ENCODE peak calls at places on chromosomes 3 and 15, in four cellular contexts. One of them, this sample, is unnamed.

GRCh38 chr3:102165367-102165766 is 269.4 kb upstream of the ZPLD1 start:
- DNase-seq in nephron progenitor cell: no peak
- DNase-seq in endodermal cell: no peak
- DNase-seq in retina: no peak
- DNase-seq in this sample: no peak

GRCh38 chr15:81939604-81940440 is 106.0 kb downstream of the MEX3B start:
- DNase-seq in nephron progenitor cell: peak
- DNase-seq in endodermal cell: peak
- DNase-seq in retina: no peak
- DNase-seq in this sample: peak

GRCh38 chr15:71634820-71635219 is 175.5 kb upstream of the NR2E3 start:
- DNase-seq in nephron progenitor cell: no peak
- DNase-seq in endodermal cell: peak
- DNase-seq in retina: peak
- DNase-seq in this sample: no peak

GRCh38 chr3:63351159-63352007 is 73.3 kb downstream of the SYNPR start:
- DNase-seq in nephron progenitor cell: peak
- DNase-seq in endodermal cell: no peak
- DNase-seq in retina: peak
- DNase-seq in this sample: peak

GRCh38 chr3:22089284-22089683 is 338.3 kb upstream of the ZNF385D start:
- DNase-seq in nephron progenitor cell: peak
- DNase-seq in endodermal cell: peak
- DNase-seq in retina: peak
- DNase-seq in this sample: peak

GRCh38 chr15:27492021-27492621 is 521.1 kb downstream of the GABRG3 start:
- DNase-seq in nephron progenitor cell: no peak
- DNase-seq in endodermal cell: no peak
- DNase-seq in retina: peak
- DNase-seq in this sample: peak

GRCh38 chr3:29137601-29138000 is 143.3 kb upstream of the RBMS3 start:
- DNase-seq in nephron progenitor cell: no peak
- DNase-seq in endodermal cell: no peak
- DNase-seq in retina: no peak
- DNase-seq in this sample: no peak

GRCh38 chr15:99212401-99212800 is 37.0 kb downstream of the TTC23 start:
- DNase-seq in nephron progenitor cell: no peak
- DNase-seq in endodermal cell: no peak
- DNase-seq in retina: no peak
- DNase-seq in this sample: no peak

GRCh38 chr3:187783098-187783497 is 37.8 kb upstream of the BCL6 start:
- DNase-seq in nephron progenitor cell: no peak
- DNase-seq in endodermal cell: no peak
- DNase-seq in retina: no peak
- DNase-seq in this sample: no peak

GRCh38 chr3:117019082-117019713 is 309.6 kb downstream of the TUSC7 start:
- DNase-seq in nephron progenitor cell: peak
- DNase-seq in endodermal cell: peak
- DNase-seq in retina: peak
- DNase-seq in this sample: peak

GRCh38 chr3:100696161-100696560 is 13.1 kb upstream of the TFG start:
- DNase-seq in nephron progenitor cell: no peak
- DNase-seq in endodermal cell: no peak
- DNase-seq in retina: no peak
- DNase-seq in this sample: no peak

GRCh38 chr3:186990878-186991308 is 60.6 kb downstream of the ST6GAL1 start:
- DNase-seq in nephron progenitor cell: no peak
- DNase-seq in endodermal cell: no peak
- DNase-seq in retina: no peak
- DNase-seq in this sample: no peak

GRCh38 chr3:124034016-124034808 is 42.3 kb upstream of the ROPN1 start:
- DNase-seq in nephron progenitor cell: peak
- DNase-seq in endodermal cell: peak
- DNase-seq in retina: peak
- DNase-seq in this sample: peak

GRCh38 chr3:146503459-146504202 is 34.3 kb upstream of the PLSCR2 start:
- DNase-seq in nephron progenitor cell: no peak
- DNase-seq in endodermal cell: no peak
- DNase-seq in retina: no peak
- DNase-seq in this sample: no peak

This sample was measured in H7.